ENCODE peak calls at places on chromosomes 1 and 21, in seven cellular contexts. One of them, this sample, is unnamed.

GRCh38 chr1:234607091-234608025 is 2.6 kb downstream of the IRF2BP2 start:
- DNase-seq in right cardiac atrium: peak; percentile 35
- DNase-seq in A549: no peak
- DNase-seq in left ventricle myocardium inferior: peak; percentile 33
- DNase-seq in esophagus squamous epithelium: no peak
- DNase-seq in astrocyte: no peak
- DNase-seq in upper lobe of right lung: peak; percentile 74
- DNase-seq in this sample: no peak

GRCh38 chr1:206012086-206012859 is 9.1 kb upstream of the RAB7B start:
- DNase-seq in astrocyte: no peak
- DNase-seq in esophagus squamous epithelium: peak; percentile 28
- DNase-seq in right cardiac atrium: peak; percentile 66
- DNase-seq in left ventricle myocardium inferior: peak; percentile 68
- DNase-seq in A549: no peak
- DNase-seq in upper lobe of right lung: peak; percentile 90
- DNase-seq in this sample: no peak

GRCh38 chr1:54160351-54160750 is 7.6 kb upstream of the CDCP2 start:
- DNase-seq in esophagus squamous epithelium: no peak
- DNase-seq in astrocyte: no peak
- DNase-seq in right cardiac atrium: no peak
- DNase-seq in A549: no peak
- DNase-seq in left ventricle myocardium inferior: no peak
- DNase-seq in upper lobe of right lung: no peak
- DNase-seq in this sample: no peak

GRCh38 chr1:46173361-46173856 is 1.5 kb upstream of the TSPAN1 start:
- DNase-seq in esophagus squamous epithelium: no peak
- DNase-seq in right cardiac atrium: no peak
- DNase-seq in upper lobe of right lung: no peak
- DNase-seq in left ventricle myocardium inferior: no peak
- DNase-seq in A549: no peak
- DNase-seq in astrocyte: peak; percentile 22
- DNase-seq in this sample: no peak

GRCh38 chr1:34794001-34794789 is 1.4 kb downstream of the GJA4 start:
- DNase-seq in upper lobe of right lung: no peak
- DNase-seq in A549: no peak
- DNase-seq in esophagus squamous epithelium: no peak
- DNase-seq in astrocyte: no peak
- DNase-seq in left ventricle myocardium inferior: no peak
- DNase-seq in right cardiac atrium: no peak
- DNase-seq in this sample: no peak

GRCh38 chr1:104953555-104953954 is 1203.9 kb downstream of the AMY1C start:
- DNase-seq in astrocyte: no peak
- DNase-seq in left ventricle myocardium inferior: no peak
- DNase-seq in right cardiac atrium: no peak
- DNase-seq in A549: no peak
- DNase-seq in upper lobe of right lung: no peak
- DNase-seq in esophagus squamous epithelium: no peak
- DNase-seq in this sample: no peak

GRCh38 chr1:27049607-27050006 is 37.0 kb upstream of the TENT5B start:
- DNase-seq in left ventricle myocardium inferior: no peak
- DNase-seq in astrocyte: no peak
- DNase-seq in A549: no peak
- DNase-seq in upper lobe of right lung: no peak
- DNase-seq in right cardiac atrium: no peak
- DNase-seq in esophagus squamous epithelium: no peak
- DNase-seq in this sample: no peak

GRCh38 chr1:3831689-3832088 is 25.3 kb downstream of the CEP104 start:
- DNase-seq in upper lobe of right lung: no peak
- DNase-seq in left ventricle myocardium inferior: no peak
- DNase-seq in A549: no peak
- DNase-seq in right cardiac atrium: no peak
- DNase-seq in astrocyte: no peak
- DNase-seq in esophagus squamous epithelium: no peak
- DNase-seq in this sample: no peak

GRCh38 chr1:243411472-243411871 is 155.6 kb downstream of the SDCCAG8 start:
- DNase-seq in upper lobe of right lung: no peak
- DNase-seq in left ventricle myocardium inferior: no peak
- DNase-seq in A549: no peak
- DNase-seq in right cardiac atrium: no peak
- DNase-seq in esophagus squamous epithelium: no peak
- DNase-seq in astrocyte: no peak
- DNase-seq in this sample: no peak

GRCh38 chr1:168726311-168726710 is 2.7 kb downstream of the DPT start:
- DNase-seq in esophagus squamous epithelium: no peak
- DNase-seq in astrocyte: no peak
- DNase-seq in left ventricle myocardium inferior: no peak
- DNase-seq in right cardiac atrium: peak; percentile 17
- DNase-seq in A549: no peak
- DNase-seq in upper lobe of right lung: no peak
- DNase-seq in this sample: no peak

GRCh38 chr1:161805399-161806197 is 39.5 kb downstream of the ATF6 start:
- DNase-seq in esophagus squamous epithelium: no peak
- DNase-seq in left ventricle myocardium inferior: no peak
- DNase-seq in right cardiac atrium: no peak
- DNase-seq in upper lobe of right lung: no peak
- DNase-seq in A549: no peak
- DNase-seq in astrocyte: no peak
- DNase-seq in this sample: no peak

GRCh38 chr1:159562680-159563079 is 24.9 kb upstream of the APCS start:
- DNase-seq in left ventricle myocardium inferior: no peak
- DNase-seq in right cardiac atrium: no peak
- DNase-seq in upper lobe of right lung: no peak
- DNase-seq in esophagus squamous epithelium: no peak
- DNase-seq in A549: no peak
- DNase-seq in astrocyte: no peak
- DNase-seq in this sample: no peak

GRCh38 chr1:157390646-157391045 is 161.7 kb downstream of the FCRL5 start:
- DNase-seq in astrocyte: peak; percentile 32
- DNase-seq in upper lobe of right lung: no peak
- DNase-seq in A549: no peak
- DNase-seq in esophagus squamous epithelium: no peak
- DNase-seq in left ventricle myocardium inferior: no peak
- DNase-seq in right cardiac atrium: no peak
- DNase-seq in this sample: no peak

GRCh38 chr1:30287976-30288375 is 435.4 kb downstream of the MATN1 start:
- DNase-seq in esophagus squamous epithelium: no peak
- DNase-seq in upper lobe of right lung: no peak
- DNase-seq in left ventricle myocardium inferior: no peak
- DNase-seq in astrocyte: no peak
- DNase-seq in right cardiac atrium: no peak
- DNase-seq in A549: no peak
- DNase-seq in this sample: no peak

GRCh38 chr1:40372658-40373322 is 737 bp upstream of the SMAP2 start:
- DNase-seq in left ventricle myocardium inferior: no peak
- DNase-seq in right cardiac atrium: no peak
- DNase-seq in astrocyte: no peak
- DNase-seq in A549: no peak
- DNase-seq in upper lobe of right lung: no peak
- DNase-seq in esophagus squamous epithelium: no peak
- DNase-seq in this sample: no peak

GRCh38 chr1:212968385-212968863 is 18.1 kb downstream of the VASH2 start:
- DNase-seq in astrocyte: no peak
- DNase-seq in A549: no peak
- DNase-seq in left ventricle myocardium inferior: no peak
- DNase-seq in upper lobe of right lung: no peak
- DNase-seq in right cardiac atrium: no peak
- DNase-seq in esophagus squamous epithelium: no peak
- DNase-seq in this sample: no peak

GRCh38 chr21:26715878-26716506 is 129.2 kb downstream of the ADAMTS1 start:
- DNase-seq in upper lobe of right lung: no peak
- DNase-seq in right cardiac atrium: peak; percentile 15
- DNase-seq in left ventricle myocardium inferior: peak; percentile 15
- DNase-seq in A549: peak; percentile 10
- DNase-seq in astrocyte: peak; percentile 12
- DNase-seq in esophagus squamous epithelium: no peak
- DNase-seq in this sample: no peak

GRCh38 chr1:204258213-204259115 is 44.7 kb upstream of the GOLT1A start:
- DNase-seq in right cardiac atrium: peak; percentile 61
- DNase-seq in A549: peak; percentile 85
- DNase-seq in astrocyte: peak; percentile 18
- DNase-seq in upper lobe of right lung: peak; percentile 79
- DNase-seq in esophagus squamous epithelium: no peak
- DNase-seq in left ventricle myocardium inferior: peak; percentile 56
- DNase-seq in this sample: no peak

GRCh38 chr21:32475162-32475812 is 62.8 kb downstream of the EVA1C start:
- DNase-seq in upper lobe of right lung: no peak
- DNase-seq in esophagus squamous epithelium: no peak
- DNase-seq in astrocyte: peak; percentile 73
- DNase-seq in left ventricle myocardium inferior: no peak
- DNase-seq in A549: no peak
- DNase-seq in right cardiac atrium: no peak
- DNase-seq in this sample: no peak

GRCh38 chr1:172727956-172728603 is 69.2 kb downstream of the FASLG start:
- DNase-seq in left ventricle myocardium inferior: no peak
- DNase-seq in upper lobe of right lung: no peak
- DNase-seq in right cardiac atrium: no peak
- DNase-seq in astrocyte: no peak
- DNase-seq in A549: no peak
- DNase-seq in esophagus squamous epithelium: no peak
- DNase-seq in this sample: no peak

GRCh38 chr1:32311709-32312393 is 20.0 kb downstream of the HDAC1 start:
- DNase-seq in right cardiac atrium: no peak
- DNase-seq in astrocyte: no peak
- DNase-seq in A549: no peak
- DNase-seq in upper lobe of right lung: no peak
- DNase-seq in left ventricle myocardium inferior: no peak
- DNase-seq in esophagus squamous epithelium: no peak
- DNase-seq in this sample: no peak

GRCh38 chr1:32318127-32318869 is 17.7 kb downstream of the MARCKSL1 start:
- DNase-seq in right cardiac atrium: no peak
- DNase-seq in upper lobe of right lung: no peak
- DNase-seq in A549: no peak
- DNase-seq in left ventricle myocardium inferior: no peak
- DNase-seq in esophagus squamous epithelium: no peak
- DNase-seq in astrocyte: no peak
- DNase-seq in this sample: no peak

GRCh38 chr1:32321712-32322291 is 14.2 kb downstream of the MARCKSL1 start:
- DNase-seq in left ventricle myocardium inferior: no peak
- DNase-seq in upper lobe of right lung: no peak
- DNase-seq in A549: peak; percentile 42
- DNase-seq in esophagus squamous epithelium: no peak
- DNase-seq in astrocyte: no peak
- DNase-seq in right cardiac atrium: no peak
- DNase-seq in this sample: no peak

GRCh38 chr1:32316906-32317282 is 19.1 kb downstream of the MARCKSL1 start:
- DNase-seq in upper lobe of right lung: no peak
- DNase-seq in left ventricle myocardium inferior: no peak
- DNase-seq in A549: no peak
- DNase-seq in astrocyte: no peak
- DNase-seq in right cardiac atrium: no peak
- DNase-seq in esophagus squamous epithelium: no peak
- DNase-seq in this sample: no peak
- H3K27ac ChIP-seq in upper lobe of right lung: no peak overlapping the region
- H3K27ac ChIP-seq in left ventricle myocardium inferior: no peak overlapping the region
- H3K27ac ChIP-seq in A549: peak overlapping the region; percentile 49
- H3K27ac ChIP-seq in astrocyte: no peak overlapping the region
- H3K27ac ChIP-seq in right cardiac atrium: no peak overlapping the region
- H3K27ac ChIP-seq in esophagus squamous epithelium: no peak overlapping the region
- H3K27ac ChIP-seq in this sample: no peak overlapping the region

DNA sequence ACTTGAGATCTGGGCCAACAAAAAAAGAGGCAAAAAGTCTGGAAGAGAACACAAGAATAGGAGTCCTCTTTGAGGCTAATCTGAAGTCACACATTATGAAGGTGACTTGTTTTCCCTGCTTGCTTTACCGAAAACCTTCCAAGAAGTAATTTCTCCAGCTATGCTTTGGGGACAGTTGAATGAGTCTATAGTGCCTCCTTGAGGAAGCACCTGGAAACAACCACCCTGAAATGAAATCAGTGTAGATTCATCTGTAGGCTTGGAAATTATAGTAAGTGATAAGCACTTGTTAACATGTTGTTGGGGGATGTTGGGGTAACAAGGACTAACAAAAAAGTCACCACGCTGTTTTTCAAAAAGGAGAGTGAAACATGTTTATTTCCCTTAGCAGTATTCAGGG is 23.4 kb upstream of the RPTN start:
- DNase-seq in astrocyte: peak; percentile 18
- DNase-seq in esophagus squamous epithelium: no peak
- DNase-seq in right cardiac atrium: no peak
- DNase-seq in upper lobe of right lung: no peak
- DNase-seq in A549: no peak
- DNase-seq in left ventricle myocardium inferior: no peak
- DNase-seq in this sample: no peak
- H3K4me1 ChIP-seq in astrocyte: peaks cover 17% of the 10 kb centered on the region
- H3K4me1 ChIP-seq in esophagus squamous epithelium: peaks cover 7% of the 10 kb centered on the region
- H3K4me1 ChIP-seq in right cardiac atrium: no peaks in the 10 kb centered on the region
- H3K4me1 ChIP-seq in upper lobe of right lung: no peaks in the 10 kb centered on the region
- H3K4me1 ChIP-seq in A549: peaks cover 14% of the 10 kb centered on the region
- H3K4me1 ChIP-seq in left ventricle myocardium inferior: peaks cover 5% of the 10 kb centered on the region
- H3K4me1 ChIP-seq in this sample: peaks cover 33% of the 10 kb centered on the region

DNA sequence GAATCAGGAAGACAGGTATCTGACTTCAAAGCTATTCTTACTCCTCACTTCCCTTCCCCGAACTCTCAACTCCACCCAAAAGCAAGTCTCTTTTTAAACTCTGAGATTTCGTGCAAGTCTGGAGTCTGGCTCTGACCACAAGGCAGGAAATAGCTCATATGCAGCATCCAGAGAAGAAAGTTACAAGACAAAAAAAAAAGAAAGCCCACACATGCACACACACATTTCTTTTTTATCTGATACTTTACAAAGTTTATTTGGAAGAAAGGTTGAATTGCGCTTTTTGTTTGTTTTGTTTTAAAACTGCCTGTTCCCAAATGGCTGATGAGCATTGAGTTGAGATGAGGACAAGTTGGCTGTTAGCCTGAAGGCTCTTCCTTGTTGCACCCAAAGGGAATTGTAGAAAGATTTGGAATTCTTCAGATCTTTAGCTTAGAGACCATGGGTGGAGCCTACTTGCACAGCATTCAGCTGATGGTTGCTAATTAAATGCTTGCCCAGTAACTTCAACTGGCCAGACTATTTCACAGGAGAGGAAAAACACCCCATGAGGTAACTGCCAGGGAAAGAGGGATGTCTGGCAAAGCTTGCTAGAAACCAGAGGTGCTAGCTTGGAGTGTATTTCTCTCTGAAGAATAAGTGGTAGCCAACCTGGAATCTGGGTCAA is 490.3 kb downstream of the TTLL7 start:
- DNase-seq in esophagus squamous epithelium: no peak
- DNase-seq in astrocyte: peak; percentile 29
- DNase-seq in upper lobe of right lung: no peak
- DNase-seq in A549: no peak
- DNase-seq in left ventricle myocardium inferior: no peak
- DNase-seq in right cardiac atrium: no peak
- DNase-seq in this sample: no peak
- H3K27ac ChIP-seq in esophagus squamous epithelium: peak overlapping the region; percentile 57
- H3K27ac ChIP-seq in astrocyte: no peak overlapping the region
- H3K27ac ChIP-seq in upper lobe of right lung: peak overlapping the region; percentile 15
- H3K27ac ChIP-seq in A549: no peak overlapping the region
- H3K27ac ChIP-seq in left ventricle myocardium inferior: peak overlapping the region; percentile 78
- H3K27ac ChIP-seq in right cardiac atrium: peak overlapping the region; percentile 64
- H3K27ac ChIP-seq in this sample: peak overlapping the region; percentile 70

DNA sequence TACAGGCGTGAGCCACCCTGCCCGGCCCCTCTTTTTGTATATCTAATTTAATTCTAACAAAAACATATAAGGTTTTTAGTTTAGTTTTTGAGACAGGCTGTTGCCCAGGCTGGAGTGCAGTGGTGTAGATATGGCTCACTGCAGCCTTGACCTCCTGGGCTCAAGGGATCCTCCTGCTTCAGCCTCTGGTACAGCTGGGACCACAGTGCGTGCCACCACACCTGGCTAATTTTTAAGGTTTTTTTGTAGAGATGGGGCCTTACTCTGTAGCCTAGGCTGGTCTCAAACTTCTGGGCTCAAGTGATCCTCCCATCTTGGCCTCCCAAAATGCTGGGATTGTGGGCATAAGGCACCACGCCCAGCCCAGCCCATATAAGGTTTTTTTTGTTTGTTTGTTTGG is 18.8 kb downstream of the ENSA start:
- DNase-seq in left ventricle myocardium inferior: no peak
- DNase-seq in upper lobe of right lung: no peak
- DNase-seq in astrocyte: no peak
- DNase-seq in right cardiac atrium: no peak
- DNase-seq in A549: no peak
- DNase-seq in esophagus squamous epithelium: no peak
- DNase-seq in this sample: no peak
- H3K4me1 ChIP-seq in left ventricle myocardium inferior: peaks cover 60% of the 10 kb centered on the region
- H3K4me1 ChIP-seq in upper lobe of right lung: peaks cover 58% of the 10 kb centered on the region
- H3K4me1 ChIP-seq in astrocyte: peaks cover 36% of the 10 kb centered on the region
- H3K4me1 ChIP-seq in right cardiac atrium: peaks cover 10% of the 10 kb centered on the region
- H3K4me1 ChIP-seq in A549: peaks cover 62% of the 10 kb centered on the region
- H3K4me1 ChIP-seq in esophagus squamous epithelium: peaks cover 42% of the 10 kb centered on the region
- H3K4me1 ChIP-seq in this sample: peaks cover 45% of the 10 kb centered on the region

This sample was measured in thoracic aorta.